ENCODE peak calls at places on chromosomes 13 and 19, in four cellular contexts. L, C, W and Y are unnamed samples.
A peak's percentile ranks its signal among the peaks of the same experiment; 100 is the strongest.

GRCh38 chr13:31073859-31074718 is 87.6 kb downstream of the HSPH1 start:
- DNase-seq in L (no peak), C (no peak), W (no peak), Y (no peak)

GRCh38 chr19:49502866-49503581 is 6.8 kb downstream of the RPS11 start:
- DNase-seq in L (no peak), C (no peak), W (no peak), Y (peak; percentile 90)

GRCh38 chr13:66994498-66995365 is 235.4 kb downstream of the PCDH9 start:
- DNase-seq in L (no peak), C (no peak), W (no peak), Y (no peak)

GRCh38 chr19:18612051-18612771 is 459 bp upstream of the TMEM59L start:
- DNase-seq in L (no peak), C (no peak), W (no peak), Y (no peak)

GRCh38 chr19:48471836-48472235 is 2.7 kb downstream of the CYTH2 start:
- DNase-seq in L (no peak), C (no peak), W (no peak), Y (no peak)

GRCh38 chr19:17883627-17884413 is 12.1 kb downstream of the SLC5A5 start:
- DNase-seq in L (no peak), C (no peak), W (no peak), Y (no peak)

GRCh38 chr19:58229255-58229639 is 533 bp downstream of the ZNF544 start:
- DNase-seq in L (no peak), C (no peak), W (peak; percentile 56), Y (peak; percentile 24)

GRCh38 chr19:27652796-27653195 is 1560.2 kb downstream of the UQCRFS1 start:
- DNase-seq in L (no peak), C (no peak), W (no peak), Y (no peak)

GRCh38 chr19:35908977-35909683 is 1.0 kb upstream of the TYROBP start:
- DNase-seq in L (peak; percentile 92), C (peak; percentile 87), W (peak; percentile 96), Y (no peak)

GRCh38 chr13:109180905-109181425 is 551.6 kb downstream of the MYO16 start:
- DNase-seq in L (no peak), C (no peak), W (no peak), Y (peak; percentile 88)

GRCh38 chr13:90974249-90974954 is 373.1 kb upstream of the MIR17HG start:
- DNase-seq in L (no peak), C (no peak), W (no peak), Y (no peak)

DNA sequence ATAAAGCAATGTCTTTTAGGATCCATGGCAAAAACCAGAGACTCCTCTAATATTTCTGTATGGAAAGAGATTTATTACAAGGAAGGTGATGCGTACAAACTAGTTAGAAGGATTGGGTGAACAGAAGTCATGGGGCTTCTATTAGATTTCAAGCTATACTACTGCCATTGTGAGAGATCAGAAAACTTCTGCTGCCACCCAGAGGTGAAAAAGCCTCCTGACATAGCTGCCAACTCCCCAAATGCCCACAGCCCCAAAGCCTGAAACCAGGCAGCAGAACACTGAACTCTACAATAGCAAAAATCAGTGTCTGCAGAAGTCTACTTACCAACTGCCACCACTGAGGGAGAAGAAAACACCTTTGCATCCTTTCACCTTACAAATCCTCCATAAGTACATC is 379.0 kb upstream of the MIR17HG start:
- DNase-seq in L (no peak), C (no peak), W (no peak), Y (no peak)
- H3K4me3 ChIP-seq in L (no peak overlapping the region), C (no peak overlapping the region), W (no peak overlapping the region), Y (no peak overlapping the region)

GRCh38 chr13:42038661-42039456 is 9.6 kb upstream of the DGKH start:
- DNase-seq in L (no peak), C (no peak), W (no peak), Y (no peak)

GRCh38 chr13:42041017-42041683 is 7.3 kb upstream of the DGKH start:
- DNase-seq in L (peak; percentile 81), C (peak; percentile 80), W (peak; percentile 86), Y (peak; percentile 72)

GRCh38 chr13:42039457-42039945 is 8.9 kb upstream of the DGKH start:
- DNase-seq in L (no peak), C (no peak), W (no peak), Y (no peak)

GRCh38 chr13:42040730-42041016 is 7.8 kb upstream of the DGKH start:
- DNase-seq in L (no peak), C (no peak), W (no peak), Y (no peak)

GRCh38 chr13:42039946-42040729 is 8.3 kb upstream of the DGKH start:
- DNase-seq in L (peak; percentile 95), C (peak; percentile 96), W (peak; percentile 96), Y (peak; percentile 82)
- TF ChIP-seq CTCF in L (no peak), C (no peak), W (peak; percentile 22), Y (no peak)

GRCh38 chr19:2540646-2541454 is 64.9 kb downstream of the GADD45B start:
- DNase-seq in L (peak; percentile 94), C (peak; percentile 91), W (peak; percentile 94), Y (peak; percentile 97)

GRCh38 chr19:2538096-2538757 is 62.3 kb downstream of the GADD45B start:
- DNase-seq in L (no peak), C (no peak), W (peak; percentile 15), Y (no peak)

GRCh38 chr19:2537544-2537943 is 61.6 kb downstream of the GADD45B start:
- DNase-seq in L (no peak), C (no peak), W (peak; percentile 17), Y (no peak)

GRCh38 chr19:2542341-2543069 is 66.6 kb downstream of the GADD45B start:
- DNase-seq in L (no peak), C (no peak), W (peak; percentile 28), Y (no peak)

DNA sequence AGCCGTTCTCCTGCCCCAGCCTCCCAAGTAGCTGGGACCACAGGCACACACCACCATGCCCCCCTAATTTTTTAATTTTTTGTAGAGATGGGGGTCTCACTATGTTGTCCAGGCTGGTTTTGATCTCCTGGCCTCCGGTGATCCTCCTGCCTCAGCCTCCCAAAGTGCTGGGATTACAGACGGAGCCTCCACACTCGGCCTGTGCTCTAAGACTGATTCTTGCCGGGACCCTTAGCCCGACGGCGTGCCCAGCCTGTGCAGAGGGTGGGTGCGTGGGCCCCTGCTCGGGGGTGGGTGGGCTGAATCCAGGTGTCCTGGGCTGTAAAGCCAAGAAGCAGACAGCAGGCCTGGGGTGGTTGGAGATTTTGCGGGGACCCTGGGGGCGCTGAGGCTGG is 64.3 kb downstream of the GADD45B start:
- DNase-seq in L (no peak), C (no peak), W (no peak), Y (no peak)
- H3K4me3 ChIP-seq in L (peak overlapping the region; percentile 1), C (peak overlapping the region; percentile 1), W (no peak overlapping the region), Y (peak overlapping the region; percentile 16)

GRCh38 chr19:1592755-1593628 is at the start of gene MBD3:
- DNase-seq in L (peak; percentile 97), C (peak; percentile 96), W (peak; percentile 97), Y (peak; percentile 93)
- TF ChIP-seq CTCF in L (no peak), C (no peak), W (peak; percentile 23), Y (no peak)

DNA sequence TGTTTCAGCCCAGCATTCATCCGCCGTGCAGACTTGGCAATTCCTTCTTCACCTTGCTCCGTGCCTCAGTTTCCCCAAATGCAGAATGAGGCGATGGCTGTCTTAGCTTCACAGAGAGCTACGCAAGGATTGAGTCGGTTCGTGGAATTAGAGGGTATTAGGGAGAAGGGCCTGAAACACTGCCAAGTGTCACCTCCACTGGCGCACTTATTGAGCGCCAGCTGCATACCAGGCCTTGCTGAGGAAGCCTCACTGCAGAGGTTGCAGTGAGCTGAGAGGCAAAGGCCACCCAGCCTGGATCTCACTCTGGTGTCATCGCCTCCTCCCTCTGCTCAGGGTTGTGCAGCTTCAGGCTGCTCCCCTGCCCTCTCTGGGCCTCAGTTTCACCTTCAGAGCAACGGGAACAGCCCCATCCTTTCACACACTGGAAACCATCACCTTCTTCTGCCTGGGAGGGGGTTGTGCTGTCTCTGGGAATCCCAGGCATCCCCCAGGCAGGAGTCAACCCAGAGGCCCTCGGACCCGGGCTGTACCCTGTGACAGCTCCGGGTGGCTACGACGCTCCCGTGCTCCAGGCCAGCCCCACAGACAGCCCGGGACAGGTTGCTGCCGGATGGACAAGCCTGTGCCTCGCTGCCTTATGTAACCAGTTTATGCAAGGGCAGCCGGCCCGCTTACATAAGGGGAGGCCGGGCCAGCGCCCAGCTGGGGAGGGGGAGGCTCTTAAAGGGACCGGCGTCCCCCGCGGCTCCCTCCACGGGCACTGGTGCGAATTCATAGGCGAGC is 31.9 kb downstream of the NFIC start:
- DNase-seq in L (peak; percentile 92), C (peak; percentile 84), W (peak; percentile 85), Y (no peak)
- H3K4me3 ChIP-seq in L (peak overlapping the region; percentile 28), C (peak overlapping the region; percentile 40), W (peak overlapping the region; percentile 14), Y (peak overlapping the region; percentile 31)